ENCODE peak calls at places on chromosomes 3 and 15, in eight cellular contexts. Z, P, C, R, U, B, Q and E are unnamed samples.

GRCh38 chr15:67685008-67685599 is 140.2 kb upstream of the SKOR1 start:
- DNase-seq in Z (no peak), P (no peak), C (no peak), R (peak), U (no peak), B (no peak), Q (no peak), E (no peak)

GRCh38 chr3:196941846-196942225 is 492 bp downstream of the NCBP2 start:
- DNase-seq in Z (peak), P (peak), C (peak), R (peak), U (no peak), B (no peak), Q (no peak), E (peak)

GRCh38 chr3:127702151-127702578 is 29.4 kb downstream of the ABTB1 start:
- DNase-seq in Z (no peak), P (no peak), C (no peak), R (no peak), U (no peak), B (no peak), Q (no peak), E (no peak)

GRCh38 chr15:88629071-88629470 is 7.9 kb downstream of the AEN start:
- DNase-seq in Z (no peak), P (no peak), C (no peak), R (no peak), U (no peak), B (no peak), Q (no peak), E (no peak)

GRCh38 chr15:35089556-35089955 is 4.5 kb upstream of the NANOGP8 start:
- DNase-seq in Z (no peak), P (no peak), C (no peak), R (no peak), U (no peak), B (no peak), Q (no peak), E (no peak)

GRCh38 chr3:198071602-198072285 is 111.7 kb downstream of the LMLN start:
- DNase-seq in Z (no peak), P (peak), C (peak), R (peak), U (no peak), B (peak), Q (peak), E (peak)

GRCh38 chr3:194640829-194641228 is 7.6 kb upstream of the TMEM44 start:
- DNase-seq in Z (peak), P (no peak), C (peak), R (peak), U (no peak), B (no peak), Q (no peak), E (no peak)

GRCh38 chr3:40237892-40238571 is 71.5 kb upstream of the EIF1B start:
- DNase-seq in Z (no peak), P (no peak), C (no peak), R (no peak), U (no peak), B (no peak), Q (peak), E (no peak)

GRCh38 chr3:136434429-136434828 is 184.3 kb downstream of the PCCB start:
- DNase-seq in Z (no peak), P (no peak), C (no peak), R (no peak), U (no peak), B (no peak), Q (no peak), E (no peak)

GRCh38 chr15:69823223-69823907 is 274.4 kb downstream of the TLE3 start:
- DNase-seq in Z (no peak), P (no peak), C (no peak), R (peak), U (no peak), B (no peak), Q (no peak), E (no peak)

GRCh38 chr15:38666865-38667264 is 102.3 kb upstream of the RASGRP1 start:
- DNase-seq in Z (no peak), P (no peak), C (no peak), R (no peak), U (no peak), B (no peak), Q (no peak), E (no peak)

GRCh38 chr15:29835301-29835700 is 13.0 kb upstream of the TJP1 start:
- DNase-seq in Z (no peak), P (no peak), C (no peak), R (no peak), U (no peak), B (no peak), Q (no peak), E (no peak)

GRCh38 chr15:66369773-66370651 is 13.5 kb upstream of the TIPIN start:
- DNase-seq in Z (no peak), P (peak), C (no peak), R (no peak), U (no peak), B (no peak), Q (no peak), E (peak)

GRCh38 chr3:189588061-189588817 is 43.0 kb upstream of the TP63 start:
- DNase-seq in Z (no peak), P (no peak), C (no peak), R (no peak), U (no peak), B (no peak), Q (no peak), E (no peak)

GRCh38 chr3:137409584-137409983 is 354.5 kb upstream of the SOX14 start:
- DNase-seq in Z (no peak), P (no peak), C (no peak), R (peak), U (no peak), B (no peak), Q (no peak), E (no peak)

GRCh38 chr3:17841190-17841828 is 98.9 kb upstream of the TBC1D5 start:
- DNase-seq in Z (peak), P (peak), C (peak), R (peak), U (peak), B (peak), Q (peak), E (peak)

GRCh38 chr3:134694445-134694844 is 43.6 kb upstream of the KY start:
- DNase-seq in Z (no peak), P (no peak), C (no peak), R (no peak), U (no peak), B (no peak), Q (peak), E (no peak)

GRCh38 chr3:153043729-153044314 is 118.2 kb upstream of the RAP2B start:
- DNase-seq in Z (no peak), P (no peak), C (no peak), R (no peak), U (no peak), B (no peak), Q (peak), E (no peak)

GRCh38 chr3:36959821-36960220 is 15.0 kb upstream of the TRANK1 start:
- DNase-seq in Z (no peak), P (no peak), C (no peak), R (no peak), U (no peak), B (no peak), Q (no peak), E (no peak)

GRCh38 chr15:40955141-40955903 is 2.1 kb downstream of the CHAC1 start:
- DNase-seq in Z (no peak), P (no peak), C (no peak), R (no peak), U (no peak), B (no peak), Q (no peak), E (no peak)

GRCh38 chr3:13552855-13553652 is 4.1 kb downstream of the FBLN2 start:
- DNase-seq in Z (no peak), P (no peak), C (no peak), R (no peak), U (no peak), B (no peak), Q (no peak), E (no peak)

GRCh38 chr3:127588675-127589577 is 1.6 kb downstream of the TPRA1 start:
- DNase-seq in Z (no peak), P (no peak), C (no peak), R (peak), U (no peak), B (no peak), Q (no peak), E (peak)

GRCh38 chr15:56805466-56806146 is 72.3 kb upstream of the ZNF280D start:
- DNase-seq in Z (no peak), P (no peak), C (no peak), R (peak), U (peak), B (no peak), Q (no peak), E (peak)

GRCh38 chr3:127035672-127036071 is 52.8 kb downstream of the PLXNA1 start:
- DNase-seq in Z (no peak), P (peak), C (no peak), R (peak), U (peak), B (no peak), Q (no peak), E (no peak)

GRCh38 chr15:68635142-68635541 is 56.3 kb downstream of the CORO2B start:
- DNase-seq in Z (no peak), P (no peak), C (no peak), R (no peak), U (no peak), B (no peak), Q (no peak), E (no peak)

GRCh38 chr3:44248152-44248551 is 6.5 kb downstream of the TOPAZ1 start:
- DNase-seq in Z (no peak), P (no peak), C (no peak), R (no peak), U (no peak), B (no peak), Q (no peak), E (no peak)

GRCh38 chr3:15505412-15506165 is 15.9 kb downstream of the COLQ start:
- DNase-seq in Z (no peak), P (no peak), C (no peak), R (no peak), U (no peak), B (no peak), Q (no peak), E (no peak)